ENCODE peak calls at places on chromosomes 3 and 15, in four cellular contexts. E, F, D and G are unnamed samples.

GRCh38 chr3:71069797-71070196 is 513.7 kb downstream of the FOXP1 start:
- DNase-seq in E (no peak), F (no peak), D (no peak), G (peak; percentile 92)

GRCh38 chr15:61479601-61480000 is 250.5 kb upstream of the RORA start:
- DNase-seq in E (no peak), F (no peak), D (no peak), G (no peak)

GRCh38 chr15:83848315-83849050 is 194.6 kb downstream of the ADAMTSL3 start:
- DNase-seq in E (no peak), F (no peak), D (no peak), G (no peak)

GRCh38 chr3:135851201-135852061 is 114.1 kb upstream of the PPP2R3A start:
- DNase-seq in E (peak; percentile 95), F (peak; percentile 96), D (peak; percentile 56), G (no peak)

GRCh38 chr3:111241960-111242359 is 170.3 kb downstream of the NECTIN3 start:
- DNase-seq in E (no peak), F (no peak), D (no peak), G (no peak)

GRCh38 chr15:38090223-38090622 is 155.8 kb downstream of the TMCO5A start:
- DNase-seq in E (no peak), F (no peak), D (no peak), G (no peak)

GRCh38 chr15:87599616-87600015 is 656.9 kb downstream of the NTRK3 start:
- DNase-seq in E (no peak), F (no peak), D (no peak), G (no peak)

GRCh38 chr3:115165701-115166100 is 18.6 kb upstream of the ZBTB20 start:
- DNase-seq in E (no peak), F (no peak), D (no peak), G (no peak)

GRCh38 chr3:185900228-185900627 is 37.6 kb downstream of the TRA2B start:
- DNase-seq in E (no peak), F (no peak), D (no peak), G (no peak)

GRCh38 chr3:11716576-11717250 is 73.0 kb upstream of the VGLL4 start:
- DNase-seq in E (no peak), F (no peak), D (no peak), G (no peak)

GRCh38 chr15:63439536-63440264 is 58.1 kb upstream of the CA12 start:
- DNase-seq in E (no peak), F (no peak), D (no peak), G (peak; percentile 56)

GRCh38 chr3:119637679-119638525 is 22.5 kb downstream of the POPDC2 start:
- DNase-seq in E (no peak), F (no peak), D (no peak), G (peak; percentile 19)

GRCh38 chr3:58388550-58389061 is 45.0 kb downstream of the PDHB start:
- DNase-seq in E (no peak), F (no peak), D (no peak), G (no peak)

GRCh38 chr3:131630117-131630516 is 127.3 kb upstream of the MRPL3 start:
- DNase-seq in E (no peak), F (no peak), D (no peak), G (no peak)

GRCh38 chr3:94252316-94252715 is 189.5 kb downstream of the NSUN3 start:
- DNase-seq in E (no peak), F (no peak), D (no peak), G (no peak)

GRCh38 chr3:63911395-63911900 is 735 bp downstream of the SCAANT1 start:
- DNase-seq in E (no peak), F (no peak), D (no peak), G (peak; percentile 55)

GRCh38 chr3:195102609-195103467 is 168.1 kb downstream of the XXYLT1 start:
- DNase-seq in E (no peak), F (no peak), D (no peak), G (no peak)